ENCODE peak calls at places on chromosomes 12 and 14, in six cellular contexts. E, I, D, M, S and U are unnamed samples.

GRCh38 chr14:105857816-105858675 is 331.7 kb downstream of the TMEM121 start:
- DNase-seq in E (no peak), I (no peak), D (no peak), M (peak; percentile 0), S (no peak), U (no peak)

GRCh38 chr12:97177482-97177881 is 270.4 kb downstream of the NEDD1 start:
- DNase-seq in E (no peak), I (no peak), D (no peak), M (no peak), S (no peak), U (no peak)

GRCh38 chr14:83764656-83765055 is 1765.3 kb upstream of the FLRT2 start:
- DNase-seq in E (no peak), I (no peak), D (no peak), M (no peak), S (no peak), U (no peak)

GRCh38 chr14:95196268-95196667 is 38.9 kb upstream of the DICER1 start:
- DNase-seq in E (peak; percentile 6), I (no peak), D (no peak), M (peak; percentile 74), S (no peak), U (no peak)

GRCh38 chr14:31270196-31270772 is 62.7 kb upstream of the HECTD1 start:
- DNase-seq in E (no peak), I (no peak), D (no peak), M (no peak), S (peak; percentile 4), U (no peak)

GRCh38 chr14:76777721-76778120 is 16.5 kb downstream of the VASH1 start:
- DNase-seq in E (no peak), I (no peak), D (no peak), M (no peak), S (no peak), U (no peak)

GRCh38 chr12:104410326-104410725 is 46.4 kb upstream of the CHST11 start:
- DNase-seq in E (no peak), I (no peak), D (no peak), M (no peak), S (no peak), U (no peak)

GRCh38 chr14:99250636-99251208 is 21.3 kb downstream of the BCL11B start:
- DNase-seq in E (no peak), I (no peak), D (no peak), M (no peak), S (no peak), U (no peak)

GRCh38 chr12:57552692-57553321 is 3.0 kb downstream of the KIF5A start:
- DNase-seq in E (no peak), I (no peak), D (no peak), M (no peak), S (peak; percentile 16), U (no peak)

GRCh38 chr14:22819191-22819988 is 4.2 kb upstream of the SLC7A7 start:
- DNase-seq in E (no peak), I (no peak), D (no peak), M (peak; percentile 51), S (peak; percentile 87), U (no peak)

GRCh38 chr12:66409195-66409871 is 107.0 kb downstream of the HELB start:
- DNase-seq in E (peak; percentile 42), I (no peak), D (peak; percentile 31), M (no peak), S (peak; percentile 90), U (no peak)

GRCh38 chr14:33814010-33814409 is 136.9 kb downstream of the EGLN3 start:
- DNase-seq in E (no peak), I (no peak), D (no peak), M (no peak), S (no peak), U (no peak)